ENCODE peak calls at places on chromosome 1, in seven cellular contexts. Z is ELF-1; S is sciatic nerve; N is activated CD8-positive, alpha-beta memory T cell treated with anti-CD3 and anti-CD28 coated beads for 48 hours; Y is stimulated activated effector memory CD8-positive, alpha-beta T cell treated with anti-CD3 and anti-CD28 coated beads, Interleukin-12 subunit alpha, Interleukin-12 subunit beta, amount 100 ng/mL, for 72 hours; D is CD4-positive, alpha-beta memory T cell; R is aorta. U is an unnamed sample.

GRCh38 chr1:164706596-164706995 is 147.6 kb downstream of the PBX1 start:
- DNase-seq in Z (no peak), S (no peak), N (no peak), Y (no peak), D (no peak), R (no peak), U (no peak)

GRCh38 chr1:89701746-89702241 is 68.9 kb downstream of the LRRC8C start:
- DNase-seq in Z (peak; percentile 7), S (no peak), N (no peak), Y (no peak), D (peak; percentile 41), R (no peak), U (no peak)

GRCh38 chr1:67812225-67812624 is 21.0 kb downstream of the GNG12 start:
- DNase-seq in Z (no peak), S (no peak), N (no peak), Y (no peak), D (no peak), R (no peak), U (no peak)

GRCh38 chr1:212625781-212626450 is 17.4 kb downstream of the ATF3 start:
- DNase-seq in Z (no peak), S (no peak), N (no peak), Y (no peak), D (no peak), R (no peak), U (no peak)

GRCh38 chr1:165418195-165418594 is 26.7 kb downstream of the RXRG start:
- DNase-seq in Z (no peak), S (no peak), N (no peak), Y (no peak), D (no peak), R (no peak), U (no peak)

GRCh38 chr1:241870290-241870689 is 22.3 kb downstream of the EXO1 start:
- DNase-seq in Z (no peak), S (no peak), N (no peak), Y (no peak), D (no peak), R (no peak), U (no peak)

GRCh38 chr1:27111771-27112573 is 43.0 kb downstream of the SLC9A1 start:
- DNase-seq in Z (peak; percentile 63), S (peak; percentile 76), N (peak; percentile 34), Y (peak; percentile 71), D (peak; percentile 80), R (peak; percentile 92), U (peak; percentile 99)

GRCh38 chr1:218336353-218336752 is 8.8 kb upstream of the TGFB2 start:
- DNase-seq in Z (peak; percentile 28), S (no peak), N (no peak), Y (no peak), D (no peak), R (no peak), U (no peak)

GRCh38 chr1:94552071-94552586 is 10.6 kb upstream of the F3 start:
- DNase-seq in Z (no peak), S (no peak), N (no peak), Y (no peak), D (no peak), R (no peak), U (no peak)

GRCh38 chr1:232226197-232226681 is 403.7 kb downstream of the SIPA1L2 start:
- DNase-seq in Z (peak; percentile 92), S (no peak), N (no peak), Y (peak; percentile 55), D (peak; percentile 41), R (no peak), U (peak; percentile 12)

GRCh38 chr1:241834733-241835377 is 13.1 kb upstream of the EXO1 start:
- DNase-seq in Z (no peak), S (no peak), N (no peak), Y (no peak), D (no peak), R (no peak), U (peak; percentile 44)

GRCh38 chr1:10510520-10511493 is 36.1 kb downstream of the PEX14 start:
- DNase-seq in Z (no peak), S (no peak), N (no peak), Y (peak; percentile 79), D (peak; percentile 92), R (no peak), U (peak; percentile 87)

U was measured in endothelial cell of umbilical vein.